ENCODE peak calls at places on chromosomes 2 and 18, in seven cellular contexts. P is GDM1; F is GM04503; X is activated naive CD4-positive, alpha-beta T cell treated with Interleukin-2 at 50 U/mL for 16 hours; A is mucosa of descending colon; E is LoVo; C is activated T-cell treated with anti-CD3 and anti-CD28 coated beads, Interleukin-2, amount 50 U/mL, for 72 hours. I is an unnamed sample.

GRCh38 chr2:207688597-207688996 is 22.8 kb upstream of the CCNYL1 start:
- DNase-seq in P (no peak), C (no peak), F (no peak), A (no peak), E (no peak), X (no peak), I (no peak)

GRCh38 chr2:128237911-128238697 is 80.6 kb downstream of the HS6ST1 start:
- DNase-seq in C (no peak), X (no peak), A (no peak), P (no peak), E (no peak), F (no peak), I (no peak)

GRCh38 chr2:43043471-43043870 is 182.9 kb downstream of the ZFP36L2 start:
- DNase-seq in C (no peak), F (no peak), X (no peak), A (no peak), P (no peak), E (no peak), I (no peak)

GRCh38 chr2:179963626-179964025 is 43.5 kb downstream of the CWC22 start:
- DNase-seq in A (no peak), E (no peak), X (no peak), C (no peak), F (peak; percentile 24), P (no peak), I (peak; percentile 45)

GRCh38 chr18:35418610-35419009 is 41.5 kb upstream of the ZNF396 start:
- DNase-seq in X (no peak), P (no peak), C (no peak), F (no peak), A (no peak), E (no peak), I (no peak)

GRCh38 chr2:212548459-212548815 is 9.8 kb upstream of the ERBB4 start:
- DNase-seq in X (no peak), E (no peak), P (no peak), F (no peak), C (no peak), A (no peak), I (peak; percentile 62)

GRCh38 chr18:76495435-76496199 is 575 bp upstream of the ZNF516 start:
- DNase-seq in P (no peak), F (no peak), A (peak; percentile 72), X (no peak), E (peak; percentile 9), C (peak; percentile 49), I (peak; percentile 75)

GRCh38 chr2:85429213-85429923 is 10.9 kb downstream of the SH2D6 start:
- DNase-seq in E (no peak), C (no peak), F (no peak), A (no peak), P (no peak), X (no peak), I (no peak)

GRCh38 chr2:108396845-108397244 is 19.1 kb downstream of the SULT1C4 start:
- DNase-seq in A (no peak), P (no peak), X (no peak), C (no peak), F (no peak), E (no peak), I (no peak)

GRCh38 chr2:21422724-21423522 is 299.2 kb downstream of the TDRD15 start:
- DNase-seq in E (no peak), F (no peak), X (no peak), C (no peak), A (no peak), P (no peak), I (peak; percentile 90)

I was measured in mesenchymal stem cell.